ENCODE peak calls at places on chromosomes 2 and 18, in nine cellular contexts. R, H, F, B, Y, L, P, G and E are unnamed samples.

GRCh38 chr2:32768387-32769174 is 140.7 kb downstream of the TTC27 start:
- DNase-seq in R (no peak), H (peak), F (no peak), B (no peak), Y (no peak), L (no peak), P (no peak), G (no peak), E (peak)

GRCh38 chr2:152523091-152523490 is 188.1 kb downstream of the FMNL2 start:
- DNase-seq in R (no peak), H (peak), F (peak), B (no peak), Y (no peak), L (no peak), P (peak), G (no peak), E (peak)

GRCh38 chr2:191113761-191114160 is 37.0 kb downstream of the STAT4 start:
- DNase-seq in R (no peak), H (no peak), F (no peak), B (no peak), Y (no peak), L (no peak), P (no peak), G (no peak), E (no peak)

GRCh38 chr2:100017633-100018032 is 124.8 kb downstream of the AFF3 start:
- DNase-seq in R (no peak), H (peak), F (no peak), B (no peak), Y (no peak), L (no peak), P (no peak), G (no peak), E (peak)

GRCh38 chr2:72579595-72580180 is 246.1 kb downstream of the EXOC6B start:
- DNase-seq in R (peak), H (peak), F (peak), B (peak), Y (no peak), L (peak), P (peak), G (no peak), E (peak)

GRCh38 chr2:186325827-186326535 is 160.1 kb upstream of the ZC3H15 start:
- DNase-seq in R (no peak), H (no peak), F (peak), B (peak), Y (peak), L (no peak), P (no peak), G (no peak), E (no peak)

GRCh38 chr2:78281164-78281563 is 744.3 kb upstream of the REG3G start:
- DNase-seq in R (no peak), H (no peak), F (no peak), B (no peak), Y (no peak), L (no peak), P (no peak), G (no peak), E (no peak)

GRCh38 chr2:239464166-239465016 is 63.6 kb upstream of the HDAC4 start:
- DNase-seq in R (no peak), H (no peak), F (no peak), B (no peak), Y (no peak), L (no peak), P (no peak), G (peak), E (no peak)

GRCh38 chr2:10847008-10847407 is 34.4 kb upstream of the PDIA6 start:
- DNase-seq in R (no peak), H (no peak), F (no peak), B (no peak), Y (no peak), L (no peak), P (no peak), G (no peak), E (no peak)

GRCh38 chr2:75597949-75598348 is 37.2 kb upstream of the EVA1A start:
- DNase-seq in R (no peak), H (no peak), F (no peak), B (no peak), Y (no peak), L (no peak), P (no peak), G (no peak), E (no peak)

GRCh38 chr18:21599585-21600525 is 649 bp downstream of the ESCO1 start:
- DNase-seq in R (peak), H (peak), F (no peak), B (peak), Y (peak), L (no peak), P (peak), G (peak), E (no peak)

GRCh38 chr18:45626330-45627203 is 11.3 kb downstream of the SLC14A2 start:
- DNase-seq in R (no peak), H (peak), F (peak), B (peak), Y (no peak), L (peak), P (no peak), G (peak), E (peak)

GRCh38 chr2:32425719-32426141 is 68.9 kb downstream of the BIRC6 start:
- DNase-seq in R (no peak), H (peak), F (no peak), B (no peak), Y (no peak), L (no peak), P (no peak), G (no peak), E (peak)

GRCh38 chr2:201735486-201735885 is 37.0 kb upstream of the MPP4 start:
- DNase-seq in R (peak), H (no peak), F (no peak), B (no peak), Y (no peak), L (no peak), P (peak), G (no peak), E (no peak)

GRCh38 chr2:170369894-170370293 is 191.9 kb downstream of the MYO3B start:
- DNase-seq in R (peak), H (peak), F (peak), B (peak), Y (no peak), L (no peak), P (peak), G (no peak), E (no peak)

GRCh38 chr18:49013961-49014604 is 63.3 kb upstream of the SMAD7 start:
- DNase-seq in R (no peak), H (no peak), F (no peak), B (peak), Y (no peak), L (no peak), P (no peak), G (peak), E (no peak)

GRCh38 chr2:146579154-146579930 is 1265.5 kb upstream of the ACVR2A start:
- DNase-seq in R (peak), H (peak), F (peak), B (no peak), Y (peak), L (no peak), P (peak), G (no peak), E (peak)

GRCh38 chr2:46651363-46652099 is 172.2 kb downstream of the TMEM247 start:
- DNase-seq in R (no peak), H (peak), F (no peak), B (peak), Y (no peak), L (no peak), P (no peak), G (no peak), E (no peak)

GRCh38 chr2:98883780-98884211 is 52.2 kb downstream of the CRACDL start:
- DNase-seq in R (no peak), H (peak), F (peak), B (no peak), Y (no peak), L (no peak), P (no peak), G (no peak), E (peak)

GRCh38 chr2:48483506-48483905 is 46.4 kb upstream of the STON1 start:
- DNase-seq in R (no peak), H (peak), F (no peak), B (no peak), Y (no peak), L (no peak), P (peak), G (no peak), E (peak)

GRCh38 chr18:41744664-41745063 is 210.4 kb upstream of the PIK3C3 start:
- DNase-seq in R (no peak), H (no peak), F (no peak), B (no peak), Y (no peak), L (no peak), P (peak), G (no peak), E (no peak)

GRCh38 chr2:172864182-172864581 is 128.5 kb downstream of the RAPGEF4 start:
- DNase-seq in R (peak), H (peak), F (no peak), B (peak), Y (peak), L (peak), P (peak), G (peak), E (no peak)

GRCh38 chr2:89829828-89830227 is 1138.4 kb downstream of the RPIA start:
- DNase-seq in R (no peak), H (no peak), F (no peak), B (no peak), Y (no peak), L (no peak), P (peak), G (no peak), E (no peak)

GRCh38 chr2:209922116-209922515 is 80.3 kb upstream of the RPE start:
- DNase-seq in R (no peak), H (peak), F (no peak), B (no peak), Y (no peak), L (no peak), P (no peak), G (no peak), E (peak)

GRCh38 chr2:61096438-61096837 is 30.8 kb downstream of the SANBR start:
- DNase-seq in R (no peak), H (no peak), F (no peak), B (no peak), Y (no peak), L (no peak), P (no peak), G (no peak), E (no peak)
- H2AFZ ChIP-seq in R (no peak), H (no peak), F (no peak), B (no peak), Y (no peak), L (no peak), P (no peak), G (no peak), E (no peak)

GRCh38 chr2:177992992-177993391 is 79.6 kb downstream of the PDE11A start:
- DNase-seq in R (no peak), H (no peak), F (no peak), B (no peak), Y (no peak), L (no peak), P (no peak), G (no peak), E (no peak)

GRCh38 chr2:177998996-177999395 is 73.6 kb downstream of the PDE11A start:
- DNase-seq in R (no peak), H (no peak), F (no peak), B (no peak), Y (no peak), L (no peak), P (no peak), G (no peak), E (peak)

GRCh38 chr2:178002038-178002437 is 70.5 kb downstream of the PDE11A start:
- DNase-seq in R (no peak), H (no peak), F (no peak), B (no peak), Y (no peak), L (no peak), P (no peak), G (no peak), E (no peak)

DNA sequence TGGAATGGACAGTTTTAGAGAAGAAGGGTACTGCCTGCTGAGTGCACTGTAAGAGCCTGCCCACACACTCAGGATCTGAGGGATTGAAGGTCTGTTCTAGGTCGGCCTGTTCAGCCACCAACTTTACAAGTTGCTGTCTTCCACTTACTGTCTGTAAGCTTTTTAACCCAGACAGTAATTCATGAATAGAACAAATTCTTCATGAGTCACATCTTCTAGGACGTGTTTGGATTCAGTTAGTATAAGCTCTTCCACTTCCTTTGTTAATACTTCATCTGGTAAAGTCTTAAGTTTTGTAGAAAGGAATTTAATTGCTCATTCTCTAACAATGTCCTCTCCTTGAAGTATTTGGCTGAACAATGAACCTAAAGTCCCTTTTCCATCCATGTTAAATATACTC is 74.6 kb downstream of the PDE11A start:
- DNase-seq in R (no peak), H (peak), F (peak), B (no peak), Y (no peak), L (no peak), P (no peak), G (no peak), E (peak)
- H2AFZ ChIP-seq in R (no peak), H (no peak), F (peak), B (no peak), Y (no peak), L (no peak), P (no peak), G (no peak), E (peak)

DNA sequence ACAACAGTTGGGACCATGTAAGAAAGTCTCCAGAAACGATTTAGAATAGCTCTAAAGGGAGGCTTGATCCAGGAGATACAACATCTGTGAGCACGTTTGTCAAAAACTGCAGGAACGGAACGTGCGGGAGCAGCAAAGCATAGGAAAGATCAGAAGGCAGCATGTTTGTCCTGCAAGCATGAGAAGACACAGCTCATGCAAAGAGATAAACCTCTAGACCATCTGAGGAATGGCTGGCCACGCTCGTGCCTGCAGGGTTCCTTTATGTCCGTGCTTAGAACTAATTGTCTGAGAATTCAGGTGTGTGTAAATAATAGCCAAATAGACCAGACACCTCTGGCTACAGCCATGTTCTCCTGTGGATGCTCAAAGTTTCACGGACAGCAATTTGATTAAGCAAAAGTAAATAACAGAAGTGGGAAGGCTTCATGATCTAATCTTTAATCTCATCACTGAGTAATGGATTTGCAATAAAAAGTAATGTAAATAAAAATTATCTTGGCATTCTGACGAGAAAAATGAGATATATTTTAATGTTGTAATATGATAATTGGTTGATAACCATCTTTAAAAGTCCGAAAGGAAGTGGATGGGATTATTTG is 534.8 kb upstream of the CDH7 start:
- DNase-seq in R (no peak), H (no peak), F (no peak), B (no peak), Y (no peak), L (no peak), P (no peak), G (no peak), E (no peak)
- H2AFZ ChIP-seq in R (no peak), H (no peak), F (no peak), B (no peak), Y (peak), L (no peak), P (no peak), G (no peak), E (no peak)

GRCh38 chr2:145096582-145096981 is 576.7 kb upstream of the ZEB2 start:
- DNase-seq in R (no peak), H (peak), F (peak), B (no peak), Y (no peak), L (no peak), P (no peak), G (no peak), E (peak)
- H2AFZ ChIP-seq in R (no peak), H (no peak), F (no peak), B (no peak), Y (no peak), L (no peak), P (no peak), G (no peak), E (no peak)

DNA sequence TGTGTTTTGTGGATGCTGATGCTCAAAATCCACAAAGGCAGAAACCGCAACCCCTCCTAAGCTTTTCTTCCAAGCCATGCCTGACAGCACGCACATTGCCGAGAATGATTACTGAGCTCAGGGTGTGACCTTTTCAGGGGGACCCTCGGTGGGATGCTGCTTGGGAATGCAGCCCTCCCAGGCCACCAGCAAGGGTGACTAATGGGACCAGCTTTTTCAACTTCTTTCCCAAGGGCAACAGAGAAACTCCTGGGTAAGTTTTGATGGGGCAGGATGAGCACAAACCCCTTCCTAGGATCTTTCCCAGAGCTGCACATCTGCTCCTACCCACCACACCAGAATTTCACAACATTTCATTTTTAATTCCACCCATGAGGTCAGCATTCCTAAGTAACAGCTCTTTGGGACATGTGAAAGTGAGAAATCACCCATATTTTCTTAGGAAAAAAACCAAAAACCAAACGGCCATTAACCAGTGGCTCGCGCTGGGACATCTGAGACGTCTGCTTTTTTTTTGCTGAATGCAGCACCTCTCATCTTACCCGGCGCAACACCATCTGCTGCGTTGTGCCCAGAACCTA is 119.0 kb downstream of the ARL4C start:
- DNase-seq in R (no peak), H (peak), F (no peak), B (no peak), Y (no peak), L (no peak), P (no peak), G (no peak), E (peak)
- H2AFZ ChIP-seq in R (no peak), H (no peak), F (peak), B (no peak), Y (no peak), L (peak), P (no peak), G (peak), E (peak)

GRCh38 chr2:43086451-43087221 is 139.8 kb downstream of the ZFP36L2 start:
- DNase-seq in R (peak), H (peak), F (peak), B (peak), Y (peak), L (no peak), P (peak), G (no peak), E (peak)
- H2AFZ ChIP-seq in R (no peak), H (no peak), F (peak), B (no peak), Y (no peak), L (peak), P (peak), G (no peak), E (peak)

DNA sequence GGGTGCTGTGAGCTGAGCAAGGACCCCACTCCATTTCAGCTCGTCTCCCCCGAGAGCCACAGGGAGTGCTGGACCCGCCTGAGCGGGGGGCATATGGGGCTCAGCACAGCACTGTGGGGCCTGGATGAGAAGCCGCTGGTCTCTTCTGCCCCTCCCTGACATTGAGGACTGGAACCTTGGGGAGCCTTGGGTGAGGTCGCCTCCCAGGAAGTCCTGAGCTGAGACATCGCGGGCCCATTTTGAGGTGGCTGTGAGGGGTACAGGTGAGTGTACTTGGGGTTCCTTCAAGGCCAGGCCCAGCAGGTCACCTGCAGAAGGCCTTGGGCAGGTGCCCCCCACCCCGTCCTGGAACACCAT is 3.1 kb upstream of the AQP12A start:
- DNase-seq in R (no peak), H (no peak), F (no peak), B (no peak), Y (no peak), L (no peak), P (no peak), G (no peak), E (no peak)
- H2AFZ ChIP-seq in R (no peak), H (no peak), F (no peak), B (no peak), Y (no peak), L (no peak), P (no peak), G (no peak), E (no peak)

GRCh38 chr18:9482790-9483189 is 7.5 kb downstream of the RALBP1 start:
- DNase-seq in R (no peak), H (no peak), F (no peak), B (no peak), Y (no peak), L (no peak), P (no peak), G (no peak), E (no peak)
- H2AFZ ChIP-seq in R (no peak), H (no peak), F (no peak), B (no peak), Y (no peak), L (no peak), P (no peak), G (no peak), E (no peak)

DNA sequence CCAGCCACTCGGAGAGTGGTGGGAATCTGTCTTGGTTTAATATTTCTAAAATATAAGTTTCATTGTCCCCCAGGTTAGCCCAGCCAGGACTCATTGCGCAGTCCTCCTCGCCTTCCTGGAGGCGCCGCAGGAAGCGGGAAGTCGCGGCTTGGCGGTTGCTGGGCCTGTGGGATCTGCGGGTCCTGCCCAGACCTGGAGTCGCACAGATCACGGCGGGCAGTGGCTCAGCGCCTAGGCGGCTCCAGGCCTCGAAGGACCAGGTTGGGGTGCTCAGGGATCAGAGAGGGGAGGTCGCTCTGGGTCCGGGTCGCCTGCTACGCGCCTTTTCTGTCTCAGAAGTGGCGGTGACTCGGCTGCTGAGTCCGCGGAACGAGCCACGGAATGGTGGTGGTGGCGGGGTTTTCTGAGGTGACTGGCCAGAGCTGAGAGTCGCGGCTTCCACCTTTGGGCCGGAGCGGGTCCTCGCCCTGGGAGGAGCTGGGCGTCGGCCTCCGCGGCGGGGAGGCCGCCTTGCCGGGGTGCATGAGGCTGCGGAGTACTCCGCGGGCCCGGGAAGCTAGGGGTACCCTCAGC is 2.7 kb downstream of the HOXD3 start:
- DNase-seq in R (no peak), H (peak), F (no peak), B (no peak), Y (no peak), L (no peak), P (no peak), G (no peak), E (no peak)
- H2AFZ ChIP-seq in R (no peak), H (no peak), F (no peak), B (peak), Y (no peak), L (peak), P (no peak), G (no peak), E (peak)

DNA sequence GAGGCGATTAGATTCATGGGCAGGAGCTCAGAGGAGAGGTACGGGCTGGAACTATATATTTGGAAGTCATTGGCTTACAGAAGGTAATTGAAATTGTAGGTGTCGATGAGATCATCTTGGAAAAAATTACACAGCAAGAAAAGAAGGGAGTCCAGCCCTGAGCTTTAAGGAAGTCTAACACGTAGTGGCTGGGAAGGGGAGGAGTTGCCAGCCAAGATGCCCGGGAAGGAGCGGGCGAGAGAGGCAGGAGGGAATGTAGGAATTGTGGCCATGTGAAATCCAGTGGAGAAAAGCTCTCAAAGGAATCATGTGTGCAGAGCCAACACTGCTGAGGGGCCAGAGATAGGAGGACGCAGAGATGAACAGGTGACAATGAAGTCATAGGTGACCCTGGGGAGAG is 25.6 kb upstream of the SCYGR1 start:
- DNase-seq in R (no peak), H (no peak), F (no peak), B (no peak), Y (no peak), L (no peak), P (no peak), G (no peak), E (no peak)
- H2AFZ ChIP-seq in R (no peak), H (no peak), F (no peak), B (no peak), Y (no peak), L (no peak), P (no peak), G (no peak), E (no peak)